ENCODE peak calls at places on chromosome 10, in five cellular contexts. M is colonic mucosa; T is CD8-positive, alpha-beta T cell; L is DND-41; R is GM20000. I is an unnamed sample.

GRCh38 chr10:79081353-79082034 is 12.7 kb downstream of the ZMIZ1 start:
- DNase-seq in M (no peak), T (no peak), L (no peak), R (no peak), I (no peak)

GRCh38 chr10:34705563-34705962 is 109.5 kb downstream of the PARD3 start:
- DNase-seq in M (no peak), T (no peak), L (peak; percentile 34), R (no peak), I (no peak)

GRCh38 chr10:94288361-94289116 is 74.2 kb downstream of the NOC3L start:
- DNase-seq in M (no peak), T (no peak), L (no peak), R (no peak), I (no peak)

GRCh38 chr10:82847242-82847641 is 972.2 kb downstream of the NRG3 start:
- DNase-seq in M (no peak), T (no peak), L (no peak), R (no peak), I (no peak)

GRCh38 chr10:116866987-116867595 is 17.8 kb downstream of the ENO4 start:
- DNase-seq in M (no peak), T (no peak), L (no peak), R (no peak), I (no peak)

GRCh38 chr10:31605426-31605825 is 286.4 kb downstream of the ZEB1 start:
- DNase-seq in M (no peak), T (no peak), L (no peak), R (no peak), I (no peak)

GRCh38 chr10:118501637-118502440 is 93.6 kb downstream of the PRLHR start:
- DNase-seq in M (no peak), T (no peak), L (no peak), R (no peak), I (no peak)

GRCh38 chr10:126536148-126536547 is 134.3 kb downstream of the C10orf90 start:
- DNase-seq in M (no peak), T (no peak), L (no peak), R (no peak), I (no peak)

GRCh38 chr10:73874267-73875138 is at the start of gene CAMK2G:
- DNase-seq in M (peak; percentile 87), T (peak; percentile 81), L (peak; percentile 85), R (peak; percentile 99), I (peak; percentile 82)

GRCh38 chr10:58820862-58821559 is 308.3 kb downstream of the BICC1 start:
- DNase-seq in M (no peak), T (no peak), L (no peak), R (no peak), I (no peak)

GRCh38 chr10:17026686-17027485 is 102.7 kb downstream of the CUBN start:
- DNase-seq in M (no peak), T (peak; percentile 66), L (no peak), R (no peak), I (no peak)

GRCh38 chr10:114881462-114881861 is 56.5 kb upstream of the TRUB1 start:
- DNase-seq in M (no peak), T (no peak), L (no peak), R (no peak), I (no peak)

GRCh38 chr10:128247576-128247975 is 121.4 kb upstream of the MKI67 start:
- DNase-seq in M (no peak), T (no peak), L (no peak), R (no peak), I (no peak)

GRCh38 chr10:117553171-117553814 is 10.7 kb downstream of the EMX2 start:
- DNase-seq in M (no peak), T (no peak), L (no peak), R (no peak), I (no peak)

GRCh38 chr10:947881-948280 is 16.4 kb upstream of the LARP4B start:
- DNase-seq in M (no peak), T (no peak), L (no peak), R (no peak), I (no peak)

GRCh38 chr10:128993443-128993842 is 473.6 kb upstream of the MGMT start:
- DNase-seq in M (no peak), T (no peak), L (no peak), R (no peak), I (no peak)

GRCh38 chr10:10722422-10722821 is 295.2 kb upstream of the CELF2 start:
- DNase-seq in M (no peak), T (no peak), L (no peak), R (no peak), I (no peak)

GRCh38 chr10:46526682-46527038 is 29.8 kb downstream of the GPRIN2 start:
- DNase-seq in M (no peak), T (no peak), L (no peak), R (no peak), I (no peak)

GRCh38 chr10:72310241-72310633 is 36.5 kb downstream of the DDIT4 start:
- DNase-seq in M (no peak), T (no peak), L (no peak), R (no peak), I (no peak)

GRCh38 chr10:69845574-69846251 is 44.0 kb downstream of the COL13A1 start:
- DNase-seq in M (peak; percentile 66), T (no peak), L (no peak), R (no peak), I (no peak)

GRCh38 chr10:38118072-38118807 is 24.1 kb downstream of the ZNF37A start:
- DNase-seq in M (no peak), T (no peak), L (no peak), R (no peak), I (no peak)

GRCh38 chr10:809671-810350 is 120.3 kb upstream of the DIP2C start:
- DNase-seq in M (no peak), T (no peak), L (no peak), R (no peak), I (no peak)

GRCh38 chr10:109894516-109894915 is 28.8 kb downstream of the XPNPEP1 start:
- DNase-seq in M (no peak), T (no peak), L (no peak), R (no peak), I (peak; percentile 15)

GRCh38 chr10:121615862-121616261 is 17.6 kb upstream of the FGFR2 start:
- DNase-seq in M (no peak), T (no peak), L (no peak), R (no peak), I (no peak)

GRCh38 chr10:58184120-58184670 is 83.5 kb downstream of the IPMK start:
- DNase-seq in M (no peak), T (no peak), L (no peak), R (no peak), I (no peak)

GRCh38 chr10:133003195-133003594 is 60.8 kb upstream of the CFAP46 start:
- DNase-seq in M (no peak), T (no peak), L (no peak), R (no peak), I (no peak)
- TF ChIP-seq CTCF in M (no peak), T (no peak), L (no peak), R (no peak), I (no peak)

DNA sequence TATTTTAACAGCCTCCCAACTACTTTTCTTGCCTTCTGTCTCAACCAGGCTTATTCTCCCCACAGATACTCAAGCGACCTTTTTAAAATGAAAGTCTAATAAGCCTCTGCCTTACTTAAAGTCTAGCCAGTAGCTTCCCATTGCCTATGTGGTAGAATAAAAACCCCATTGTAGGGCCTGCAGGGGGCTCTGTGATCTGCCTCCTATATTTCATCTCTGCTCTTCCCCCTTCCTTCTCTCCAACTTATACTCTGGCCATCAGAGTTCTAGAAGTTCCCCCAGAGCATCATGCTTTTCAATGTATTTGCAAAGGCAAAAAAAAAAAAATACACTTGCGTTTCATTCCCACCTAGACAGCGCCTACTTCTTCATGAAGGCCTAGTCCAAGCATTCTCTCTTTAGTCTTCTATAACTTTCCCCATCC is 167.7 kb upstream of the ADO start:
- DNase-seq in M (no peak), T (peak; percentile 18), L (peak; percentile 13), R (no peak), I (no peak)
- TF ChIP-seq CTCF in M (no peak), T (peak; percentile 21), L (no peak), R (no peak), I (no peak)

DNA sequence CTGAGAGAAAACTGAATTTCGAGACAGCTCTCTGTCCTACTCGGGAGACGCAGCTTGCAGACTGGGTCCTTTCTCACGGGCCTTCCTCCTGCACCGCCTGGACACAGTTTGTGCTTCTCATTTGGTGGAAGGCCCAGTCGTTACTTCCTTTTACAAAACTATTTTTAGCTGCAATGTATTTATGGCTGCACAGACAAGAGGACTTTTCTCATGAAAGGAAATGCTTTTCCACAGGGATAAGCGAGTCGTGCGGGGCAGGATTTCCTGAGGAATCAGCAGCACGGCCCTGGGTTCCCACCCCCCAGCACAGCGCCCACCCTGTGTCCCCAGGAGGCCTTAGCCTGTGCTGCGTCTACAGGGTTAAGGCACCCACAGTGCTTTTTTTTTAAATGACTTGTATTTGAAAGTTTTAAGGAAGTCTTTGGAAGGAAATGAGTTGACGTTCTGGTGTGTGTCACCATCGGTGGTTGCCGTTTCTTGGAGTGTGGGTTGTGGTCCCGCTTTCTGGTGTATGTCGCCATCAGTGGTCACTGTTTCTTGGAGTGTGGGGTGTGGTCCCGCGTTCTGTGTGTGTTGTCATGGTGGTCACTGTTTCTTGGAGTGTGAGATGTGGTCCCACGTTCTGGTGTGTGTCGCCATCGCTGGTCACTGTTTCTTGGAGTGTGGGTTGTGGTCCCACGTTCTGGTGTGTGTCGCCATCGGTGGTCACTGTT is 50.9 kb downstream of the INPP5A start:
- DNase-seq in M (peak; percentile 26), T (peak; percentile 29), L (no peak), R (peak; percentile 53), I (no peak)
- TF ChIP-seq CTCF in M (no peak), T (no peak), L (no peak), R (no peak), I (no peak)

DNA sequence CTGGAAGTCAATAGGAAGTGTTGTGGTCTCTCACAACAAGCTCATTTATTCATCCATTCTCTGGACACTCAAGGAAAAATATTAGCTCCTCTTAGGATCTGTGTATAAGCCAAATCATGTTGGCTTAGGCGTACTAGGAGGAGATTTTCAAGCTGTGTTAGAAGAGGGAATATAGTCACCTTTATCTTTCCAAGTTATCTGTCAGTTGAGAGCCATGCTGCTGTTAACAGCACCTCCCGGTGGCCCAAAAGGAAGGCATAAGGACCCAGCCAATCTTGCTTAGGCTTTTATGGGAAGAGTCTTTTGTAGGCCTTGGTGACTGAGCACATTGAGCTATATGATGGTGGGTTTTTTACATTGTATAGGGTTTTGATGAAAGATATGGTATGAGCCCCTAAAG is 220.0 kb downstream of the LRMDA start:
- DNase-seq in M (no peak), T (no peak), L (no peak), R (no peak), I (peak; percentile 47)
- TF ChIP-seq CTCF in M (peak; percentile 30), T (no peak), L (peak; percentile 16), R (peak; percentile 12), I (peak; percentile 61)

GRCh38 chr10:4501306-4501705 is 324.7 kb upstream of the AKR1E2 start:
- DNase-seq in M (no peak), T (no peak), L (no peak), R (no peak), I (no peak)

GRCh38 chr10:4503076-4503475 is 322.9 kb upstream of the AKR1E2 start:
- DNase-seq in M (no peak), T (no peak), L (no peak), R (no peak), I (no peak)

GRCh38 chr10:4504550-4504949 is 321.5 kb upstream of the AKR1E2 start:
- DNase-seq in M (no peak), T (no peak), L (no peak), R (no peak), I (no peak)

GRCh38 chr10:4498763-4499251 is 327.2 kb upstream of the AKR1E2 start:
- DNase-seq in M (no peak), T (no peak), L (no peak), R (no peak), I (no peak)
- TF ChIP-seq CTCF in M (no peak), T (no peak), L (no peak), R (no peak), I (no peak)